ENCODE peak calls at places on chromosomes 13 and 19, in eight cellular contexts. One of them, this sample, is unnamed. For H3K27me3, the result is how much of the 10 kb centered on the place peaks cover.

GRCh38 chr19:952680-953500 is 27.1 kb downstream of the ARID3A start:
- DNase-seq in tibial artery: no peak
- DNase-seq in heart right ventricle: no peak
- DNase-seq in adrenal gland: no peak
- DNase-seq in neural progenitor cell: no peak
- DNase-seq in stomach: no peak
- DNase-seq in hepatocyte: peak
- DNase-seq in ovary: no peak
- DNase-seq in this sample: no peak

GRCh38 chr13:113808058-113808834 is 49.2 kb downstream of the TMEM255B start:
- DNase-seq in stomach: no peak
- DNase-seq in hepatocyte: no peak
- DNase-seq in tibial artery: no peak
- DNase-seq in neural progenitor cell: no peak
- DNase-seq in heart right ventricle: no peak
- DNase-seq in adrenal gland: no peak
- DNase-seq in ovary: no peak
- DNase-seq in this sample: no peak

GRCh38 chr19:48556163-48556562 is 4.2 kb downstream of the SULT2B1 start:
- DNase-seq in heart right ventricle: no peak
- DNase-seq in tibial artery: no peak
- DNase-seq in adrenal gland: peak
- DNase-seq in stomach: no peak
- DNase-seq in neural progenitor cell: peak
- DNase-seq in ovary: no peak
- DNase-seq in hepatocyte: peak
- DNase-seq in this sample: no peak

GRCh38 chr13:32284927-32285632 is 30.1 kb downstream of the ZAR1L start:
- DNase-seq in heart right ventricle: no peak
- DNase-seq in ovary: no peak
- DNase-seq in tibial artery: no peak
- DNase-seq in neural progenitor cell: peak
- DNase-seq in adrenal gland: peak
- DNase-seq in hepatocyte: no peak
- DNase-seq in stomach: peak
- DNase-seq in this sample: no peak

GRCh38 chr13:26508885-26509284 is 48.6 kb upstream of the WASF3 start:
- DNase-seq in stomach: peak
- DNase-seq in adrenal gland: peak
- DNase-seq in ovary: peak
- DNase-seq in hepatocyte: no peak
- DNase-seq in tibial artery: peak
- DNase-seq in heart right ventricle: peak
- DNase-seq in neural progenitor cell: no peak
- DNase-seq in this sample: no peak

GRCh38 chr13:98974053-98974452 is 3.8 kb downstream of the DOCK9 start:
- DNase-seq in stomach: no peak
- DNase-seq in hepatocyte: no peak
- DNase-seq in heart right ventricle: no peak
- DNase-seq in tibial artery: no peak
- DNase-seq in neural progenitor cell: no peak
- DNase-seq in ovary: no peak
- DNase-seq in adrenal gland: no peak
- DNase-seq in this sample: no peak

GRCh38 chr13:45149964-45150363 is 29.7 kb downstream of the GTF2F2 start:
- DNase-seq in hepatocyte: no peak
- DNase-seq in tibial artery: no peak
- DNase-seq in ovary: no peak
- DNase-seq in stomach: no peak
- DNase-seq in neural progenitor cell: no peak
- DNase-seq in heart right ventricle: no peak
- DNase-seq in adrenal gland: no peak
- DNase-seq in this sample: no peak

GRCh38 chr19:658916-659839 is 3.8 kb downstream of the RNF126 start:
- DNase-seq in heart right ventricle: peak
- DNase-seq in stomach: peak
- DNase-seq in neural progenitor cell: no peak
- DNase-seq in hepatocyte: no peak
- DNase-seq in adrenal gland: peak
- DNase-seq in ovary: no peak
- DNase-seq in tibial artery: no peak
- DNase-seq in this sample: no peak

GRCh38 chr19:48665786-48666185 is 7.0 kb downstream of the NTN5 start:
- DNase-seq in neural progenitor cell: no peak
- DNase-seq in tibial artery: no peak
- DNase-seq in stomach: no peak
- DNase-seq in ovary: no peak
- DNase-seq in hepatocyte: no peak
- DNase-seq in adrenal gland: no peak
- DNase-seq in heart right ventricle: no peak
- DNase-seq in this sample: no peak

DNA sequence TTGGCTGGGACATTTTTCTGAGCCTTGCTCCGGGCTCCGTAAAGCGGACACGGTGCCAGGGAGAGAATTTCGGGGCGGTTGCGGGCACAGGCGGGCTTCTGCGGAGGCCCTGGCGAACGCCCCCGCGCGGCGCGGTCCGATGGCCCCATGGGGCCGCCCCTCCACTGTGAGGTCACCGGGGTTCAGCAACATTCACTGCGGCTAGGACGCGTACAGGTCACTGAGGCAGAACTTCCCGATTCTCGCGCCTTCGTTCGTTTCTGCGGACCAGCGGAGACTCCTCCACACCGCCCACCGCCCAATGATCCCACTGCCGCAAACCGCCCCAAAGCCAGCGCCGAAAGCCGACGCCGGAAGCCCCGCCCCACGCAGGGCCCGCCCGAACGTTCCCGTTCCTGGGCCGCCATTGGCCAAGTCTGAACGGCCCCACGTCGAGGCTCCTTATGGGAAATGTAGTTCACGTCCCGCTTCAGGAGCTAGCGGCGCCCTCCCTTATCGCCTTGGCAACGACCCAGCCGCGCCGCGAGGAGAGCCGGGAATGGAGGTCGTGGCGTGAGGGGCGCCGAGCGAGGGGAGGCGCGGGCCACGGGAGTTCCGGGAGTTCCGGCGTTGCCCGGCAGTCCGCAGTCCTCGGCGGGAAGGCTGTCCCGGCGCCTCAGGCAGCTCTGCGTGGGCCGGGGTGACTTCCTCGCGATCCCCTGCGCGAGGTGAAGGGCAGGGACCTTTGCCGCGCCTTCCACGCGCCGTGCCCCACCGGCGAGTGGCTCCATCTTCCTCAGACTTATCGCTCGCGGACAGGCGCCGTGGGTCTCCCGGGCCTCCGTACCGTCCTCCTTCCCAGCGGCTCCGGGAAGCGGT is at the start of gene ZNF584:
- DNase-seq in neural progenitor cell: peak
- DNase-seq in stomach: peak
- DNase-seq in hepatocyte: peak
- DNase-seq in tibial artery: peak
- DNase-seq in heart right ventricle: peak
- DNase-seq in adrenal gland: peak
- DNase-seq in ovary: peak
- DNase-seq in this sample: peak
- H3K27ac ChIP-seq in neural progenitor cell: peak
- H3K27ac ChIP-seq in stomach: peak
- H3K27ac ChIP-seq in hepatocyte: peak
- H3K27ac ChIP-seq in tibial artery: peak
- H3K27ac ChIP-seq in heart right ventricle: peak
- H3K27ac ChIP-seq in adrenal gland: peak
- H3K27ac ChIP-seq in ovary: peak
- H3K27ac ChIP-seq in this sample: peak

GRCh38 chr19:33578697-33579096 is 43.1 kb upstream of the CHST8 start:
- DNase-seq in hepatocyte: no peak
- DNase-seq in ovary: no peak
- DNase-seq in heart right ventricle: no peak
- DNase-seq in adrenal gland: no peak
- DNase-seq in neural progenitor cell: no peak
- DNase-seq in stomach: no peak
- DNase-seq in tibial artery: no peak
- DNase-seq in this sample: no peak
- TF ChIP-seq CTCF in hepatocyte: no peak
- TF ChIP-seq CTCF in ovary: no peak
- TF ChIP-seq CTCF in heart right ventricle: no peak
- TF ChIP-seq CTCF in adrenal gland: no peak
- TF ChIP-seq CTCF in neural progenitor cell: no peak
- TF ChIP-seq CTCF in stomach: no peak
- TF ChIP-seq CTCF in tibial artery: no peak
- TF ChIP-seq CTCF in this sample: no peak

GRCh38 chr19:51544038-51544437 is 12.6 kb upstream of the SIGLEC6 start:
- DNase-seq in tibial artery: no peak
- DNase-seq in ovary: no peak
- DNase-seq in hepatocyte: no peak
- DNase-seq in neural progenitor cell: no peak
- DNase-seq in adrenal gland: no peak
- DNase-seq in stomach: no peak
- DNase-seq in heart right ventricle: no peak
- DNase-seq in this sample: no peak
- H3K27me3 ChIP-seq in tibial artery: under half
- H3K27me3 ChIP-seq in ovary: under half
- H3K27me3 ChIP-seq in hepatocyte: under half
- H3K27me3 ChIP-seq in neural progenitor cell: under half
- H3K27me3 ChIP-seq in adrenal gland: under half
- H3K27me3 ChIP-seq in stomach: under half
- H3K27me3 ChIP-seq in heart right ventricle: under half
- H3K27me3 ChIP-seq in this sample: under half

GRCh38 chr19:18990128-18990708 is 43.1 kb downstream of the SUGP2 start:
- DNase-seq in heart right ventricle: no peak
- DNase-seq in hepatocyte: no peak
- DNase-seq in adrenal gland: no peak
- DNase-seq in stomach: no peak
- DNase-seq in tibial artery: no peak
- DNase-seq in ovary: no peak
- DNase-seq in neural progenitor cell: no peak
- DNase-seq in this sample: no peak

GRCh38 chr19:18991468-18991867 is 41.8 kb downstream of the SUGP2 start:
- DNase-seq in heart right ventricle: no peak
- DNase-seq in ovary: no peak
- DNase-seq in hepatocyte: no peak
- DNase-seq in tibial artery: no peak
- DNase-seq in stomach: no peak
- DNase-seq in neural progenitor cell: no peak
- DNase-seq in adrenal gland: no peak
- DNase-seq in this sample: no peak

GRCh38 chr19:18991050-18991449 is 42.3 kb downstream of the SUGP2 start:
- DNase-seq in ovary: no peak
- DNase-seq in heart right ventricle: peak
- DNase-seq in neural progenitor cell: no peak
- DNase-seq in stomach: no peak
- DNase-seq in adrenal gland: no peak
- DNase-seq in hepatocyte: no peak
- DNase-seq in tibial artery: no peak
- DNase-seq in this sample: no peak

GRCh38 chr19:18987456-18987855 is 45.9 kb downstream of the SUGP2 start:
- DNase-seq in neural progenitor cell: no peak
- DNase-seq in stomach: no peak
- DNase-seq in heart right ventricle: no peak
- DNase-seq in adrenal gland: no peak
- DNase-seq in hepatocyte: no peak
- DNase-seq in ovary: no peak
- DNase-seq in tibial artery: no peak
- DNase-seq in this sample: no peak

DNA sequence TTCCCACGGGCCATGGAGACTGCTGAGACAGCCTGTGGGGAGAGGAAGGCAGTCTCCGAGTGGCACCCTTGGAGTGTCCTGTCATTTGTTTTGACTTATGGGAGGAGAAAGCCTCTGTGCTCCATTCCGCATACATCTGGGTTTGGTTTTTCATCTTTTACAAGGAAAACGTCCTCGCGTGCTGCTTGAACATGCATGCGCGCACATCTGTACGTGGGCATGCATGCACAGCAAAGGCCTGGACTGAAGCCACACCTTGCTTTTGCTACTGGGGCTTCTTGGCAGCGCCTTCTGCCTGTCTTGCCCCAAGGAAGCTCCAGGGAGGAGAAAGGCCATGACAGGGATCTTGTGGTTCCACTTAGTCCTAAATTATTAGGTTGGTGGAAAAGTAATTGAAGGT is 44.0 kb downstream of the SUGP2 start:
- DNase-seq in stomach: no peak
- DNase-seq in adrenal gland: no peak
- DNase-seq in hepatocyte: no peak
- DNase-seq in ovary: no peak
- DNase-seq in neural progenitor cell: no peak
- DNase-seq in heart right ventricle: no peak
- DNase-seq in tibial artery: no peak
- DNase-seq in this sample: no peak
- H3K27ac ChIP-seq in stomach: no peak
- H3K27ac ChIP-seq in adrenal gland: no peak
- H3K27ac ChIP-seq in hepatocyte: peak
- H3K27ac ChIP-seq in ovary: no peak
- H3K27ac ChIP-seq in neural progenitor cell: no peak
- H3K27ac ChIP-seq in heart right ventricle: no peak
- H3K27ac ChIP-seq in tibial artery: no peak
- H3K27ac ChIP-seq in this sample: no peak

DNA sequence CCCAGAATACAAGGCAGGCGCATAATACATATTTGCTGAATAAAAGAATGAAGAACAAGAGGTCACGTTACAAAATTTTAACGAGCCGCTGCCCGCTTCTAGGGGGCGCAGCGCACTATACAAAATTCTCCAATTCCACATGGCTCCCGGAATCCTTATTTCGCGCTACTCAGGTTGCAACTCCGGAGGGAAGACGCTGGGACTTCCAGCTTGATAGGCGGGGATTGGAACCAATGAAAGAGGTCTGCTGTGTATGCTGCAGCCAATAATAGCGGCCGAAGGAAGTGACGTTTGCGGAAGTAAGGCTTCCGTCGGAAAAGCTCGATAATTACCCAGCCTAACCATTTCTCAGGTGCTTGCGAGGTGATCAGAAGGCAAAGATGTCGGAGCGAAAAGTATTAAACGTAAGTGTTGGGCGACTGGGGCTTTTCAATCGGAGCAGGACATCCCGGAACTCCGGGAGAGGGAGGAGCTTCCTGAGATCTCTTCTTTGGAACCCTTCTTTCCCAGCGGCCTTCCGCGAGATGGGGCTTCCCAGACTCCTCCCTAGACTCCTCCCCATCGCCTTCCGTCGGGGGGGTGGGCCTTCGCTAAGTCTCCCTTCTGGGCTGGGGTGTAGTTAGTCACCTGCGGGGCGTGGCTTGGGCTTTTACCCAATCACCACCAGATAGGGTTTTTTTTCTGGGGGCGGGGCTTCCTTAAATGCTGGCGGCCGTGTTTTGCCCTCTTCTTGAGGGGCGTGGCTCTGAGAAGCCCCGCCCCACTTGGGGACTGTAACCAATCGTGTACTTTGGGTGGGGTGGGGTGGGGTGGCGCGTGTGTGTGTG is at the start of gene YJU2:
- DNase-seq in stomach: peak
- DNase-seq in hepatocyte: peak
- DNase-seq in adrenal gland: peak
- DNase-seq in ovary: peak
- DNase-seq in tibial artery: peak
- DNase-seq in neural progenitor cell: peak
- DNase-seq in heart right ventricle: peak
- DNase-seq in this sample: peak
- TF ChIP-seq CTCF in stomach: peak
- TF ChIP-seq CTCF in hepatocyte: peak
- TF ChIP-seq CTCF in adrenal gland: peak
- TF ChIP-seq CTCF in ovary: peak
- TF ChIP-seq CTCF in tibial artery: peak
- TF ChIP-seq CTCF in neural progenitor cell: peak
- TF ChIP-seq CTCF in heart right ventricle: peak
- TF ChIP-seq CTCF in this sample: peak

GRCh38 chr13:49453465-49453864 is 9.4 kb downstream of the SETDB2 start:
- DNase-seq in heart right ventricle: no peak
- DNase-seq in hepatocyte: no peak
- DNase-seq in tibial artery: no peak
- DNase-seq in stomach: no peak
- DNase-seq in ovary: no peak
- DNase-seq in neural progenitor cell: no peak
- DNase-seq in adrenal gland: no peak
- DNase-seq in this sample: no peak
- H3K27me3 ChIP-seq in heart right ventricle: under half
- H3K27me3 ChIP-seq in hepatocyte: under half
- H3K27me3 ChIP-seq in tibial artery: under half
- H3K27me3 ChIP-seq in stomach: under half
- H3K27me3 ChIP-seq in ovary: under half
- H3K27me3 ChIP-seq in neural progenitor cell: under half
- H3K27me3 ChIP-seq in adrenal gland: under half
- H3K27me3 ChIP-seq in this sample: under half